ENCODE peak calls at places on chromosomes 1 and 21, in nine cellular contexts. One of them, this sample, is unnamed.

GRCh38 chr1:153478047-153478691 is 17.7 kb upstream of the S100A7 start:
- DNase-seq in body of pancreas: no peak
- DNase-seq in AG10803: no peak
- DNase-seq in hypothalamus: no peak
- DNase-seq in NCI-H1092 treated with DMSO at 0.1 percent for 48 hours: no peak
- DNase-seq in activated T-helper 1 cell treated with Interleukin-2 at 50 U/mL for 16 hours: no peak
- DNase-seq in HuH-7: no peak
- DNase-seq in left ventricle myocardium inferior: no peak
- DNase-seq in activated T-cell treated with anti-CD3 and anti-CD28 coated beads for 1 hour: no peak
- DNase-seq in this sample: no peak

GRCh38 chr1:220922951-220923350 is 43.7 kb downstream of the HLX start:
- DNase-seq in body of pancreas: no peak
- DNase-seq in AG10803: no peak
- DNase-seq in hypothalamus: no peak
- DNase-seq in NCI-H1092 treated with DMSO at 0.1 percent for 48 hours: peak; percentile 44
- DNase-seq in activated T-helper 1 cell treated with Interleukin-2 at 50 U/mL for 16 hours: no peak
- DNase-seq in HuH-7: no peak
- DNase-seq in left ventricle myocardium inferior: no peak
- DNase-seq in activated T-cell treated with anti-CD3 and anti-CD28 coated beads for 1 hour: no peak
- DNase-seq in this sample: no peak

GRCh38 chr1:47727051-47727708 is 270.0 kb downstream of the TRABD2B start:
- DNase-seq in body of pancreas: no peak
- DNase-seq in AG10803: no peak
- DNase-seq in hypothalamus: no peak
- DNase-seq in NCI-H1092 treated with DMSO at 0.1 percent for 48 hours: no peak
- DNase-seq in activated T-helper 1 cell treated with Interleukin-2 at 50 U/mL for 16 hours: no peak
- DNase-seq in HuH-7: no peak
- DNase-seq in left ventricle myocardium inferior: no peak
- DNase-seq in activated T-cell treated with anti-CD3 and anti-CD28 coated beads for 1 hour: no peak
- DNase-seq in this sample: no peak

GRCh38 chr1:111505641-111506119 is 2.2 kb upstream of the ADORA3 start:
- DNase-seq in body of pancreas: no peak
- DNase-seq in AG10803: no peak
- DNase-seq in hypothalamus: no peak
- DNase-seq in NCI-H1092 treated with DMSO at 0.1 percent for 48 hours: no peak
- DNase-seq in activated T-helper 1 cell treated with Interleukin-2 at 50 U/mL for 16 hours: no peak
- DNase-seq in HuH-7: no peak
- DNase-seq in left ventricle myocardium inferior: no peak
- DNase-seq in activated T-cell treated with anti-CD3 and anti-CD28 coated beads for 1 hour: no peak
- DNase-seq in this sample: no peak

GRCh38 chr1:160866861-160867260 is 4.2 kb upstream of the CD244 start:
- DNase-seq in body of pancreas: no peak
- DNase-seq in AG10803: no peak
- DNase-seq in hypothalamus: no peak
- DNase-seq in NCI-H1092 treated with DMSO at 0.1 percent for 48 hours: no peak
- DNase-seq in activated T-helper 1 cell treated with Interleukin-2 at 50 U/mL for 16 hours: no peak
- DNase-seq in HuH-7: no peak
- DNase-seq in left ventricle myocardium inferior: no peak
- DNase-seq in activated T-cell treated with anti-CD3 and anti-CD28 coated beads for 1 hour: no peak
- DNase-seq in this sample: no peak

GRCh38 chr1:96596226-96596625 is 125.4 kb upstream of the PTBP2 start:
- DNase-seq in body of pancreas: no peak
- DNase-seq in AG10803: peak; percentile 10
- DNase-seq in hypothalamus: no peak
- DNase-seq in NCI-H1092 treated with DMSO at 0.1 percent for 48 hours: no peak
- DNase-seq in activated T-helper 1 cell treated with Interleukin-2 at 50 U/mL for 16 hours: no peak
- DNase-seq in HuH-7: peak; percentile 47
- DNase-seq in left ventricle myocardium inferior: no peak
- DNase-seq in activated T-cell treated with anti-CD3 and anti-CD28 coated beads for 1 hour: no peak
- DNase-seq in this sample: peak; percentile 63

GRCh38 chr1:26363549-26364448 is 8.8 kb downstream of the ZNF683 start:
- DNase-seq in body of pancreas: peak; percentile 83
- DNase-seq in AG10803: peak; percentile 64
- DNase-seq in hypothalamus: peak; percentile 26
- DNase-seq in NCI-H1092 treated with DMSO at 0.1 percent for 48 hours: peak; percentile 6
- DNase-seq in activated T-helper 1 cell treated with Interleukin-2 at 50 U/mL for 16 hours: peak; percentile 76
- DNase-seq in HuH-7: peak; percentile 87
- DNase-seq in left ventricle myocardium inferior: peak; percentile 79
- DNase-seq in activated T-cell treated with anti-CD3 and anti-CD28 coated beads for 1 hour: peak; percentile 89
- DNase-seq in this sample: peak; percentile 71

GRCh38 chr1:42670425-42670824 is 11.8 kb upstream of the YBX1 start:
- DNase-seq in body of pancreas: no peak
- DNase-seq in AG10803: no peak
- DNase-seq in hypothalamus: no peak
- DNase-seq in NCI-H1092 treated with DMSO at 0.1 percent for 48 hours: no peak
- DNase-seq in activated T-helper 1 cell treated with Interleukin-2 at 50 U/mL for 16 hours: no peak
- DNase-seq in HuH-7: no peak
- DNase-seq in left ventricle myocardium inferior: no peak
- DNase-seq in activated T-cell treated with anti-CD3 and anti-CD28 coated beads for 1 hour: no peak
- DNase-seq in this sample: no peak

GRCh38 chr1:171736204-171736603 is 5.7 kb downstream of the VAMP4 start:
- DNase-seq in body of pancreas: no peak
- DNase-seq in AG10803: no peak
- DNase-seq in hypothalamus: no peak
- DNase-seq in NCI-H1092 treated with DMSO at 0.1 percent for 48 hours: no peak
- DNase-seq in activated T-helper 1 cell treated with Interleukin-2 at 50 U/mL for 16 hours: no peak
- DNase-seq in HuH-7: no peak
- DNase-seq in left ventricle myocardium inferior: no peak
- DNase-seq in activated T-cell treated with anti-CD3 and anti-CD28 coated beads for 1 hour: no peak
- DNase-seq in this sample: no peak

GRCh38 chr21:31220567-31220966 is 123.5 kb downstream of the TIAM1 start:
- DNase-seq in body of pancreas: no peak
- DNase-seq in AG10803: peak; percentile 34
- DNase-seq in hypothalamus: no peak
- DNase-seq in NCI-H1092 treated with DMSO at 0.1 percent for 48 hours: peak; percentile 66
- DNase-seq in activated T-helper 1 cell treated with Interleukin-2 at 50 U/mL for 16 hours: no peak
- DNase-seq in HuH-7: no peak
- DNase-seq in left ventricle myocardium inferior: no peak
- DNase-seq in activated T-cell treated with anti-CD3 and anti-CD28 coated beads for 1 hour: no peak
- DNase-seq in this sample: peak; percentile 57

GRCh38 chr1:225597926-225598575 is 54.9 kb downstream of the ENAH start:
- DNase-seq in body of pancreas: no peak
- DNase-seq in AG10803: peak; percentile 39
- DNase-seq in hypothalamus: no peak
- DNase-seq in NCI-H1092 treated with DMSO at 0.1 percent for 48 hours: no peak
- DNase-seq in activated T-helper 1 cell treated with Interleukin-2 at 50 U/mL for 16 hours: no peak
- DNase-seq in HuH-7: no peak
- DNase-seq in left ventricle myocardium inferior: no peak
- DNase-seq in activated T-cell treated with anti-CD3 and anti-CD28 coated beads for 1 hour: no peak
- DNase-seq in this sample: no peak

GRCh38 chr1:30589083-30589482 is 134.3 kb downstream of the MATN1 start:
- DNase-seq in body of pancreas: no peak
- DNase-seq in AG10803: no peak
- DNase-seq in hypothalamus: no peak
- DNase-seq in NCI-H1092 treated with DMSO at 0.1 percent for 48 hours: no peak
- DNase-seq in activated T-helper 1 cell treated with Interleukin-2 at 50 U/mL for 16 hours: no peak
- DNase-seq in HuH-7: no peak
- DNase-seq in left ventricle myocardium inferior: no peak
- DNase-seq in activated T-cell treated with anti-CD3 and anti-CD28 coated beads for 1 hour: no peak
- DNase-seq in this sample: no peak

GRCh38 chr1:54528613-54529012 is 19.4 kb upstream of the ACOT11 start:
- DNase-seq in body of pancreas: no peak
- DNase-seq in AG10803: no peak
- DNase-seq in hypothalamus: no peak
- DNase-seq in NCI-H1092 treated with DMSO at 0.1 percent for 48 hours: no peak
- DNase-seq in activated T-helper 1 cell treated with Interleukin-2 at 50 U/mL for 16 hours: no peak
- DNase-seq in HuH-7: no peak
- DNase-seq in left ventricle myocardium inferior: no peak
- DNase-seq in activated T-cell treated with anti-CD3 and anti-CD28 coated beads for 1 hour: no peak
- DNase-seq in this sample: no peak

GRCh38 chr21:37450385-37451044 is 83.9 kb downstream of the DYRK1A start:
- DNase-seq in body of pancreas: no peak
- DNase-seq in AG10803: peak; percentile 32
- DNase-seq in hypothalamus: no peak
- DNase-seq in NCI-H1092 treated with DMSO at 0.1 percent for 48 hours: no peak
- DNase-seq in activated T-helper 1 cell treated with Interleukin-2 at 50 U/mL for 16 hours: no peak
- DNase-seq in HuH-7: no peak
- DNase-seq in left ventricle myocardium inferior: no peak
- DNase-seq in activated T-cell treated with anti-CD3 and anti-CD28 coated beads for 1 hour: no peak
- DNase-seq in this sample: no peak

GRCh38 chr1:156177918-156178654 is 15.8 kb upstream of the SLC25A44 start:
- DNase-seq in body of pancreas: no peak
- DNase-seq in AG10803: no peak
- DNase-seq in hypothalamus: no peak
- DNase-seq in NCI-H1092 treated with DMSO at 0.1 percent for 48 hours: no peak
- DNase-seq in activated T-helper 1 cell treated with Interleukin-2 at 50 U/mL for 16 hours: no peak
- DNase-seq in HuH-7: no peak
- DNase-seq in left ventricle myocardium inferior: no peak
- DNase-seq in activated T-cell treated with anti-CD3 and anti-CD28 coated beads for 1 hour: no peak
- DNase-seq in this sample: no peak

GRCh38 chr1:34164510-34165381 is at the start of gene CSMD2:
- DNase-seq in body of pancreas: peak; percentile 27
- DNase-seq in AG10803: peak; percentile 74
- DNase-seq in hypothalamus: peak; percentile 69
- DNase-seq in NCI-H1092 treated with DMSO at 0.1 percent for 48 hours: peak; percentile 77
- DNase-seq in activated T-helper 1 cell treated with Interleukin-2 at 50 U/mL for 16 hours: no peak
- DNase-seq in HuH-7: no peak
- DNase-seq in left ventricle myocardium inferior: peak; percentile 18
- DNase-seq in activated T-cell treated with anti-CD3 and anti-CD28 coated beads for 1 hour: no peak
- DNase-seq in this sample: no peak

GRCh38 chr1:21939650-21940374 is 2.7 kb upstream of the HSPG2 start:
- DNase-seq in body of pancreas: peak; percentile 81
- DNase-seq in AG10803: peak; percentile 97
- DNase-seq in hypothalamus: peak; percentile 48
- DNase-seq in NCI-H1092 treated with DMSO at 0.1 percent for 48 hours: no peak
- DNase-seq in activated T-helper 1 cell treated with Interleukin-2 at 50 U/mL for 16 hours: no peak
- DNase-seq in HuH-7: peak; percentile 54
- DNase-seq in left ventricle myocardium inferior: peak; percentile 89
- DNase-seq in activated T-cell treated with anti-CD3 and anti-CD28 coated beads for 1 hour: no peak
- DNase-seq in this sample: peak; percentile 83

GRCh38 chr21:42524341-42525227 is 10.9 kb downstream of the SLC37A1 start:
- DNase-seq in body of pancreas: no peak
- DNase-seq in AG10803: peak; percentile 54
- DNase-seq in hypothalamus: peak; percentile 26
- DNase-seq in NCI-H1092 treated with DMSO at 0.1 percent for 48 hours: peak; percentile 88
- DNase-seq in activated T-helper 1 cell treated with Interleukin-2 at 50 U/mL for 16 hours: no peak
- DNase-seq in HuH-7: peak; percentile 40
- DNase-seq in left ventricle myocardium inferior: peak; percentile 61
- DNase-seq in activated T-cell treated with anti-CD3 and anti-CD28 coated beads for 1 hour: no peak
- DNase-seq in this sample: peak; percentile 9

GRCh38 chr1:64487061-64487460 is 17.1 kb downstream of the CACHD1 start:
- DNase-seq in body of pancreas: no peak
- DNase-seq in AG10803: no peak
- DNase-seq in hypothalamus: no peak
- DNase-seq in NCI-H1092 treated with DMSO at 0.1 percent for 48 hours: no peak
- DNase-seq in activated T-helper 1 cell treated with Interleukin-2 at 50 U/mL for 16 hours: no peak
- DNase-seq in HuH-7: no peak
- DNase-seq in left ventricle myocardium inferior: no peak
- DNase-seq in activated T-cell treated with anti-CD3 and anti-CD28 coated beads for 1 hour: no peak
- DNase-seq in this sample: no peak

GRCh38 chr1:46300673-46301405 is 2.6 kb downstream of the LRRC41 start:
- DNase-seq in body of pancreas: no peak
- DNase-seq in AG10803: peak; percentile 41
- DNase-seq in hypothalamus: no peak
- DNase-seq in NCI-H1092 treated with DMSO at 0.1 percent for 48 hours: no peak
- DNase-seq in activated T-helper 1 cell treated with Interleukin-2 at 50 U/mL for 16 hours: no peak
- DNase-seq in HuH-7: no peak
- DNase-seq in left ventricle myocardium inferior: no peak
- DNase-seq in activated T-cell treated with anti-CD3 and anti-CD28 coated beads for 1 hour: no peak
- DNase-seq in this sample: no peak

GRCh38 chr1:43858324-43858723 is 75.3 kb upstream of the ARTN start:
- DNase-seq in body of pancreas: no peak
- DNase-seq in AG10803: peak; percentile 98
- DNase-seq in hypothalamus: peak; percentile 30
- DNase-seq in NCI-H1092 treated with DMSO at 0.1 percent for 48 hours: no peak
- DNase-seq in activated T-helper 1 cell treated with Interleukin-2 at 50 U/mL for 16 hours: no peak
- DNase-seq in HuH-7: peak; percentile 14
- DNase-seq in left ventricle myocardium inferior: no peak
- DNase-seq in activated T-cell treated with anti-CD3 and anti-CD28 coated beads for 1 hour: no peak
- DNase-seq in this sample: peak; percentile 27

GRCh38 chr1:226871047-226871365 is 590 bp downstream of the PSEN2 start:
- DNase-seq in body of pancreas: no peak
- DNase-seq in AG10803: no peak
- DNase-seq in hypothalamus: no peak
- DNase-seq in NCI-H1092 treated with DMSO at 0.1 percent for 48 hours: no peak
- DNase-seq in activated T-helper 1 cell treated with Interleukin-2 at 50 U/mL for 16 hours: no peak
- DNase-seq in HuH-7: no peak
- DNase-seq in left ventricle myocardium inferior: no peak
- DNase-seq in activated T-cell treated with anti-CD3 and anti-CD28 coated beads for 1 hour: no peak
- DNase-seq in this sample: no peak

GRCh38 chr1:61539720-61540462 is 185.1 kb downstream of the TM2D1 start:
- DNase-seq in body of pancreas: no peak
- DNase-seq in AG10803: peak; percentile 81
- DNase-seq in hypothalamus: no peak
- DNase-seq in NCI-H1092 treated with DMSO at 0.1 percent for 48 hours: no peak
- DNase-seq in activated T-helper 1 cell treated with Interleukin-2 at 50 U/mL for 16 hours: no peak
- DNase-seq in HuH-7: no peak
- DNase-seq in left ventricle myocardium inferior: no peak
- DNase-seq in activated T-cell treated with anti-CD3 and anti-CD28 coated beads for 1 hour: no peak
- DNase-seq in this sample: no peak

GRCh38 chr1:227907439-227908015 is 40.2 kb downstream of the WNT9A start:
- DNase-seq in body of pancreas: no peak
- DNase-seq in AG10803: no peak
- DNase-seq in hypothalamus: no peak
- DNase-seq in NCI-H1092 treated with DMSO at 0.1 percent for 48 hours: no peak
- DNase-seq in activated T-helper 1 cell treated with Interleukin-2 at 50 U/mL for 16 hours: no peak
- DNase-seq in HuH-7: no peak
- DNase-seq in left ventricle myocardium inferior: no peak
- DNase-seq in activated T-cell treated with anti-CD3 and anti-CD28 coated beads for 1 hour: no peak
- DNase-seq in this sample: no peak

GRCh38 chr1:22437573-22437972 is 14.1 kb upstream of the ZBTB40 start:
- DNase-seq in body of pancreas: no peak
- DNase-seq in AG10803: peak; percentile 10
- DNase-seq in hypothalamus: no peak
- DNase-seq in NCI-H1092 treated with DMSO at 0.1 percent for 48 hours: no peak
- DNase-seq in activated T-helper 1 cell treated with Interleukin-2 at 50 U/mL for 16 hours: no peak
- DNase-seq in HuH-7: no peak
- DNase-seq in left ventricle myocardium inferior: no peak
- DNase-seq in activated T-cell treated with anti-CD3 and anti-CD28 coated beads for 1 hour: no peak
- DNase-seq in this sample: no peak

GRCh38 chr1:114756949-114757454 is 782 bp downstream of the CSDE1 start:
- DNase-seq in body of pancreas: peak; percentile 32
- DNase-seq in AG10803: peak; percentile 60
- DNase-seq in hypothalamus: no peak
- DNase-seq in NCI-H1092 treated with DMSO at 0.1 percent for 48 hours: no peak
- DNase-seq in activated T-helper 1 cell treated with Interleukin-2 at 50 U/mL for 16 hours: no peak
- DNase-seq in HuH-7: no peak
- DNase-seq in left ventricle myocardium inferior: peak; percentile 18
- DNase-seq in activated T-cell treated with anti-CD3 and anti-CD28 coated beads for 1 hour: no peak
- DNase-seq in this sample: peak; percentile 49

GRCh38 chr1:89466307-89466925 is 58.2 kb upstream of the LRRC8B start:
- DNase-seq in body of pancreas: no peak
- DNase-seq in AG10803: no peak
- DNase-seq in hypothalamus: no peak
- DNase-seq in NCI-H1092 treated with DMSO at 0.1 percent for 48 hours: no peak
- DNase-seq in activated T-helper 1 cell treated with Interleukin-2 at 50 U/mL for 16 hours: no peak
- DNase-seq in HuH-7: no peak
- DNase-seq in left ventricle myocardium inferior: no peak
- DNase-seq in activated T-cell treated with anti-CD3 and anti-CD28 coated beads for 1 hour: no peak
- DNase-seq in this sample: no peak

GRCh38 chr1:183676515-183677189 is 23.5 kb upstream of the APOBEC4 start:
- DNase-seq in body of pancreas: no peak
- DNase-seq in AG10803: peak; percentile 63
- DNase-seq in hypothalamus: no peak
- DNase-seq in NCI-H1092 treated with DMSO at 0.1 percent for 48 hours: no peak
- DNase-seq in activated T-helper 1 cell treated with Interleukin-2 at 50 U/mL for 16 hours: no peak
- DNase-seq in HuH-7: peak; percentile 43
- DNase-seq in left ventricle myocardium inferior: no peak
- DNase-seq in activated T-cell treated with anti-CD3 and anti-CD28 coated beads for 1 hour: no peak
- DNase-seq in this sample: peak; percentile 54

GRCh38 chr1:229913491-229913890 is 153.5 kb upstream of the GALNT2 start:
- DNase-seq in body of pancreas: no peak
- DNase-seq in AG10803: no peak
- DNase-seq in hypothalamus: no peak
- DNase-seq in NCI-H1092 treated with DMSO at 0.1 percent for 48 hours: peak; percentile 67
- DNase-seq in activated T-helper 1 cell treated with Interleukin-2 at 50 U/mL for 16 hours: no peak
- DNase-seq in HuH-7: no peak
- DNase-seq in left ventricle myocardium inferior: no peak
- DNase-seq in activated T-cell treated with anti-CD3 and anti-CD28 coated beads for 1 hour: no peak
- DNase-seq in this sample: no peak